ENCODE peak calls at places on chromosomes 4 and X, in seven cellular contexts. One of them, this sample, is unnamed.

GRCh38 chr4:146232131-146232722 is 17.9 kb downstream of the REELD1 start:
- DNase-seq in H1: no peak
- DNase-seq in IMR-90: no peak
- DNase-seq in mesenchymal stem cell: no peak
- DNase-seq in H9: no peak
- DNase-seq in mesendoderm: no peak
- DNase-seq in trophoblast cell: no peak
- DNase-seq in this sample: no peak

GRCh38 chr4:153997506-153997905 is 208.6 kb upstream of the SFRP2 start:
- DNase-seq in H1: no peak
- DNase-seq in IMR-90: no peak
- DNase-seq in mesenchymal stem cell: no peak
- DNase-seq in H9: no peak
- DNase-seq in mesendoderm: no peak
- DNase-seq in trophoblast cell: no peak
- DNase-seq in this sample: no peak

GRCh38 chr4:99856166-99856565 is 38.1 kb downstream of the LAMTOR3 start:
- DNase-seq in H1: no peak
- DNase-seq in IMR-90: peak
- DNase-seq in mesenchymal stem cell: peak
- DNase-seq in H9: no peak
- DNase-seq in mesendoderm: peak
- DNase-seq in trophoblast cell: peak
- DNase-seq in this sample: no peak

GRCh38 chr4:83947811-83948210 is 411.9 kb downstream of the GPAT3 start:
- DNase-seq in H1: no peak
- DNase-seq in IMR-90: peak
- DNase-seq in mesenchymal stem cell: no peak
- DNase-seq in H9: no peak
- DNase-seq in mesendoderm: peak
- DNase-seq in trophoblast cell: no peak
- DNase-seq in this sample: peak

GRCh38 chr4:148649669-148650331 is 207.6 kb upstream of the NR3C2 start:
- DNase-seq in H1: no peak
- DNase-seq in IMR-90: peak
- DNase-seq in mesenchymal stem cell: no peak
- DNase-seq in H9: no peak
- DNase-seq in mesendoderm: peak
- DNase-seq in trophoblast cell: peak
- DNase-seq in this sample: no peak

GRCh38 chr4:159434496-159435241 is 331.8 kb downstream of the RAPGEF2 start:
- DNase-seq in H1: no peak
- DNase-seq in IMR-90: peak
- DNase-seq in mesenchymal stem cell: peak
- DNase-seq in H9: no peak
- DNase-seq in mesendoderm: peak
- DNase-seq in trophoblast cell: no peak
- DNase-seq in this sample: no peak

GRCh38 chrX:65706041-65706828 is 38.8 kb downstream of the MSN start:
- DNase-seq in H1: no peak
- DNase-seq in IMR-90: peak
- DNase-seq in mesenchymal stem cell: peak
- DNase-seq in H9: no peak
- DNase-seq in mesendoderm: peak
- DNase-seq in trophoblast cell: peak
- DNase-seq in this sample: no peak

GRCh38 chrX:96435636-96436035 is 249.0 kb upstream of the DIAPH2 start:
- DNase-seq in H1: no peak
- DNase-seq in IMR-90: peak
- DNase-seq in mesenchymal stem cell: peak
- DNase-seq in H9: no peak
- DNase-seq in mesendoderm: no peak
- DNase-seq in trophoblast cell: no peak
- DNase-seq in this sample: no peak

GRCh38 chr4:128228778-128229457 is 58.7 kb downstream of the PGRMC2 start:
- DNase-seq in H1: no peak
- DNase-seq in IMR-90: peak
- DNase-seq in mesenchymal stem cell: no peak
- DNase-seq in H9: no peak
- DNase-seq in mesendoderm: no peak
- DNase-seq in trophoblast cell: no peak
- DNase-seq in this sample: no peak

GRCh38 chr4:159764343-159764952 is 661.6 kb downstream of the RAPGEF2 start:
- DNase-seq in H1: peak
- DNase-seq in IMR-90: no peak
- DNase-seq in mesenchymal stem cell: peak
- DNase-seq in H9: no peak
- DNase-seq in mesendoderm: peak
- DNase-seq in trophoblast cell: peak
- DNase-seq in this sample: peak

GRCh38 chr4:24775750-24776149 is 19.6 kb upstream of the SOD3 start:
- DNase-seq in H1: no peak
- DNase-seq in IMR-90: no peak
- DNase-seq in mesenchymal stem cell: no peak
- DNase-seq in H9: no peak
- DNase-seq in mesendoderm: no peak
- DNase-seq in trophoblast cell: no peak
- DNase-seq in this sample: no peak

GRCh38 chr4:72430988-72431387 is 138.0 kb downstream of the ADAMTS3 start:
- DNase-seq in H1: no peak
- DNase-seq in IMR-90: no peak
- DNase-seq in mesenchymal stem cell: no peak
- DNase-seq in H9: no peak
- DNase-seq in mesendoderm: no peak
- DNase-seq in trophoblast cell: no peak
- DNase-seq in this sample: no peak

GRCh38 chrX:124346877-124347241 is 496 bp downstream of the SH2D1A start:
- DNase-seq in H1: no peak
- DNase-seq in IMR-90: no peak
- DNase-seq in mesenchymal stem cell: no peak
- DNase-seq in H9: no peak
- DNase-seq in mesendoderm: no peak
- DNase-seq in trophoblast cell: no peak
- DNase-seq in this sample: no peak

GRCh38 chr4:12956026-12956425 is 528.1 kb downstream of the RAB28 start:
- DNase-seq in H1: no peak
- DNase-seq in IMR-90: no peak
- DNase-seq in mesenchymal stem cell: no peak
- DNase-seq in H9: no peak
- DNase-seq in mesendoderm: no peak
- DNase-seq in trophoblast cell: no peak
- DNase-seq in this sample: no peak

GRCh38 chrX:103831803-103832544 is at the start of gene RAB9B:
- DNase-seq in H1: no peak
- DNase-seq in IMR-90: peak
- DNase-seq in mesenchymal stem cell: peak
- DNase-seq in H9: peak
- DNase-seq in mesendoderm: peak
- DNase-seq in trophoblast cell: no peak
- DNase-seq in this sample: peak

GRCh38 chr4:7864685-7865084 is 75.0 kb downstream of the AFAP1 start:
- DNase-seq in H1: no peak
- DNase-seq in IMR-90: no peak
- DNase-seq in mesenchymal stem cell: no peak
- DNase-seq in H9: no peak
- DNase-seq in mesendoderm: no peak
- DNase-seq in trophoblast cell: no peak
- DNase-seq in this sample: no peak

GRCh38 chr4:185134176-185134869 is 8.7 kb upstream of the SLC25A4 start:
- DNase-seq in H1: no peak
- DNase-seq in IMR-90: peak
- DNase-seq in mesenchymal stem cell: peak
- DNase-seq in H9: no peak
- DNase-seq in mesendoderm: peak
- DNase-seq in trophoblast cell: no peak
- DNase-seq in this sample: no peak

GRCh38 chr4:101205878-101206277 is 141.4 kb downstream of the PPP3CA start:
- DNase-seq in H1: no peak
- DNase-seq in IMR-90: peak
- DNase-seq in mesenchymal stem cell: peak
- DNase-seq in H9: no peak
- DNase-seq in mesendoderm: peak
- DNase-seq in trophoblast cell: peak
- DNase-seq in this sample: no peak

GRCh38 chr4:123624959-123625358 is 228.4 kb downstream of the SPRY1 start:
- DNase-seq in H1: no peak
- DNase-seq in IMR-90: no peak
- DNase-seq in mesenchymal stem cell: no peak
- DNase-seq in H9: no peak
- DNase-seq in mesendoderm: no peak
- DNase-seq in trophoblast cell: no peak
- DNase-seq in this sample: no peak

GRCh38 chr4:177251237-177251636 is 58.4 kb upstream of the NEIL3 start:
- DNase-seq in H1: no peak
- DNase-seq in IMR-90: no peak
- DNase-seq in mesenchymal stem cell: no peak
- DNase-seq in H9: no peak
- DNase-seq in mesendoderm: no peak
- DNase-seq in trophoblast cell: no peak
- DNase-seq in this sample: no peak

GRCh38 chrX:71823391-71824057 is 60.4 kb downstream of the CXorf49B start:
- DNase-seq in H1: no peak
- DNase-seq in IMR-90: no peak
- DNase-seq in mesenchymal stem cell: no peak
- DNase-seq in H9: no peak
- DNase-seq in mesendoderm: no peak
- DNase-seq in trophoblast cell: no peak
- DNase-seq in this sample: no peak
- H3K18ac ChIP-seq in H1: no peak
- H3K18ac ChIP-seq in IMR-90: no peak
- H3K18ac ChIP-seq in mesenchymal stem cell: no peak
- H3K18ac ChIP-seq in H9: no peak
- H3K18ac ChIP-seq in mesendoderm: no peak
- H3K18ac ChIP-seq in trophoblast cell: no peak
- H3K18ac ChIP-seq in this sample: no peak

GRCh38 chr4:150123982-150124670 is 45.9 kb downstream of the DCLK2 start:
- DNase-seq in H1: no peak
- DNase-seq in IMR-90: no peak
- DNase-seq in mesenchymal stem cell: no peak
- DNase-seq in H9: no peak
- DNase-seq in mesendoderm: no peak
- DNase-seq in trophoblast cell: no peak
- DNase-seq in this sample: no peak
- H3K18ac ChIP-seq in H1: no peak
- H3K18ac ChIP-seq in IMR-90: no peak
- H3K18ac ChIP-seq in mesenchymal stem cell: no peak
- H3K18ac ChIP-seq in H9: no peak
- H3K18ac ChIP-seq in mesendoderm: no peak
- H3K18ac ChIP-seq in trophoblast cell: no peak
- H3K18ac ChIP-seq in this sample: no peak

DNA sequence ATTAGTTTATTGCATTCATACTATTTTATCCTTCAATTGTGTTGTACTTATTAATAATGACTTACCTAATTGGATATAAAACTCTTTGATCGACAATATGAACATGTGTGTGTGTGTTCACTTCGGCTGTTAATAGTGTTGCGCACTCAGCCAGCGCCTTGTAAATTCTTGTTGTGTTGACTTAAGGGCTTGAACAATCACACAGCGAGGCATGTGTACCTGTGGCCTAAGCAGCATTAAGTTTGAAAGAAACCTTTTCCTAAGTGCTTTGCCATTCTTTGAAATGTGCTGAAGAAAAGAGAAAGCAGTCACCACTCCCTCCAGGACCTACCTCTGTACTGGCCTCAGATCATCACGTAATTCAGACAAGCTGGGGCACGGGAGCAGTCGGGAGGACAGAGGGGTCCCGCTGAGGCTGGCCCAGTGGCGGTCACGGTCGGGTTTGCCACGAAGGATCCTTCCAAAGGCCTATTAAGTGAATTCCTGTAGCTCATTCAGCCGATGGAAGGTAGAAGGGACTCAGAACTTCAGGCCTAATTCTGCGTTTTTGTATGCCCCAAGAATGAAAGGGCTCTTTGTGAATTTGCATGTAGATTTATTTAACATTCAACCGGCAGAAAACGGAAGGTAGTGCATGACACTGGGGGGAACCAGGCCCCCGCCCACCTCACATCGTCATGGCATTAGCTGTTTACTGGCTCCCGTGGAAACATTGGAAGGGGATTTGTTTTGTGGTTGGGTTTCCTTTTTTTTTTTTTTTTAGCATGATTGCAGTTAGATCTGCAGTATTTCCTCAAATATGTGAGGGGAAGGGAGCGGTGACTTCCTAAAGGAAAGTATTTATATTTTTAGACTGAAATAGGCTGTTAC is 106.3 kb downstream of the TRAPPC11 start:
- DNase-seq in H1: no peak
- DNase-seq in IMR-90: no peak
- DNase-seq in mesenchymal stem cell: no peak
- DNase-seq in H9: no peak
- DNase-seq in mesendoderm: no peak
- DNase-seq in trophoblast cell: no peak
- DNase-seq in this sample: no peak
- H3K18ac ChIP-seq in H1: peak
- H3K18ac ChIP-seq in IMR-90: no peak
- H3K18ac ChIP-seq in mesenchymal stem cell: no peak
- H3K18ac ChIP-seq in H9: no peak
- H3K18ac ChIP-seq in mesendoderm: no peak
- H3K18ac ChIP-seq in trophoblast cell: no peak
- H3K18ac ChIP-seq in this sample: no peak

DNA sequence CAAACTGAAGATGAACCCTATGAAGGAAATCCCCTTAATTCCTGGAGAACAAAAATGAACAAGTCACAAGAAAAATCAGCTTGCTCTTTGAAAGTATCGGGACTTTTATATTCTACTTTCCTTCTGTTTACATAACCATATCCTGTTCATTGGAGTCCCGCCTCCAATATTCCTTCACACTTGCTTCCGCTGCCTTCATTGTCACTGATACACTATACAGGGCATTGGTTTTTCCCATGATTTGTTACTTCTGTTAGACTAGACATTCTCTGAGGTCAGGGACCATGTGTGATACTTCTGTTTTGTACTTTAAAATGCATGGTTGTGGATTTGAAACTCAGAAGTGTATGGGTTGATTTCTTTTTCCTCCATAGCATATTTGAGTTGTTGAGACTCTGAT is 18.8 kb downstream of the MCUB start:
- DNase-seq in H1: no peak
- DNase-seq in IMR-90: no peak
- DNase-seq in mesenchymal stem cell: peak
- DNase-seq in H9: no peak
- DNase-seq in mesendoderm: no peak
- DNase-seq in trophoblast cell: no peak
- DNase-seq in this sample: no peak
- H3K18ac ChIP-seq in H1: no peak
- H3K18ac ChIP-seq in IMR-90: no peak
- H3K18ac ChIP-seq in mesenchymal stem cell: no peak
- H3K18ac ChIP-seq in H9: no peak
- H3K18ac ChIP-seq in mesendoderm: no peak
- H3K18ac ChIP-seq in trophoblast cell: no peak
- H3K18ac ChIP-seq in this sample: no peak